ENCODE peak calls at places on chromosomes 13 and 19, in nine cellular contexts. P is body of pancreas, Q is heart right ventricle, J is epithelial cell of esophagus, C is hepatocyte, B is fibroblast of lung, Z is A673, N is endothelial cell of umbilical vein, G is mammary epithelial cell. W is an unnamed sample.

GRCh38 chr19:38653028-38653571 is 5.7 kb downstream of the ACTN4 start:
- DNase-seq in P (peak; percentile 81), Q (no peak), J (peak; percentile 59), C (peak; percentile 78), B (peak; percentile 57), Z (no peak), N (peak; percentile 58), G (peak; percentile 69), W (no peak)

GRCh38 chr19:13953021-13953531 is 767 bp downstream of the DCAF15 start:
- DNase-seq in P (no peak), Q (peak; percentile 45), J (peak; percentile 79), C (peak; percentile 59), B (peak; percentile 52), Z (peak; percentile 31), N (peak; percentile 15), G (peak; percentile 71), W (peak; percentile 31)

GRCh38 chr19:55624109-55625003 is at the start of gene ZNF784:
- DNase-seq in P (peak; percentile 93), Q (peak; percentile 93), J (peak; percentile 92), C (peak; percentile 99), B (peak; percentile 79), Z (peak; percentile 96), N (peak; percentile 92), G (peak; percentile 85), W (peak; percentile 86)

GRCh38 chr19:42108527-42109389 is 23.5 kb downstream of the POU2F2 start:
- DNase-seq in P (peak; percentile 88), Q (peak; percentile 72), J (peak; percentile 93), C (peak; percentile 90), B (peak; percentile 79), Z (peak; percentile 88), N (peak; percentile 90), G (peak; percentile 68), W (peak; percentile 87)

GRCh38 chr13:60433505-60433904 is 36.5 kb downstream of the TDRD3 start:
- DNase-seq in P (peak; percentile 4), Q (no peak), J (no peak), C (no peak), B (no peak), Z (no peak), N (peak; percentile 39), G (no peak), W (no peak)

GRCh38 chr19:56831279-56831678 is 9.2 kb downstream of the PEG3 start:
- DNase-seq in P (no peak), Q (no peak), J (no peak), C (no peak), B (no peak), Z (no peak), N (no peak), G (no peak), W (no peak)

GRCh38 chr19:28466107-28467045 is 746.6 kb downstream of the UQCRFS1 start:
- DNase-seq in P (peak; percentile 77), Q (peak; percentile 58), J (peak; percentile 32), C (peak; percentile 78), B (peak; percentile 44), Z (peak; percentile 29), N (no peak), G (peak; percentile 35), W (peak; percentile 52)

GRCh38 chr13:67023088-67023893 is 206.8 kb downstream of the PCDH9 start:
- DNase-seq in P (peak; percentile 6), Q (no peak), J (peak; percentile 65), C (no peak), B (peak; percentile 98), Z (no peak), N (peak; percentile 31), G (peak; percentile 77), W (peak; percentile 4)

GRCh38 chr13:25967144-25967543 is 84.7 kb downstream of the SHISA2 start:
- DNase-seq in P (no peak), Q (no peak), J (no peak), C (no peak), B (no peak), Z (no peak), N (no peak), G (no peak), W (no peak)

GRCh38 chr19:44156475-44156874 is 8.4 kb upstream of the ZNF226 start:
- DNase-seq in P (no peak), Q (no peak), J (no peak), C (no peak), B (no peak), Z (no peak), N (no peak), G (no peak), W (no peak)

GRCh38 chr19:1904385-1905070 is 671 bp upstream of the ADAT3 start:
- DNase-seq in P (peak; percentile 90), Q (no peak), J (peak; percentile 98), C (peak; percentile 79), B (no peak), Z (peak; percentile 47), N (no peak), G (peak; percentile 34), W (peak; percentile 94)

GRCh38 chr19:8017808-8018207 is 12.4 kb upstream of the ELAVL1 start:
- DNase-seq in P (no peak), Q (no peak), J (no peak), C (no peak), B (no peak), Z (peak; percentile 39), N (no peak), G (no peak), W (peak; percentile 71)

GRCh38 chr19:38952395-38953165 is 21.8 kb downstream of the MRPS12 start:
- DNase-seq in P (peak; percentile 47), Q (no peak), J (peak; percentile 42), C (peak; percentile 56), B (no peak), Z (peak; percentile 70), N (no peak), G (no peak), W (peak; percentile 64)

GRCh38 chr19:17394891-17395415 is 957 bp upstream of the CCDC194 start:
- DNase-seq in P (peak; percentile 43), Q (peak; percentile 47), J (peak; percentile 67), C (no peak), B (peak; percentile 52), Z (peak; percentile 84), N (peak; percentile 55), G (peak; percentile 37), W (peak; percentile 84)

GRCh38 chr19:19335408-19336158 is 15.0 kb downstream of the MAU2 start:
- DNase-seq in P (peak; percentile 30), Q (no peak), J (peak; percentile 24), C (no peak), B (no peak), Z (no peak), N (no peak), G (no peak), W (no peak)

GRCh38 chr19:19336597-19336996 is 16.0 kb downstream of the MAU2 start:
- DNase-seq in P (no peak), Q (no peak), J (no peak), C (no peak), B (no peak), Z (no peak), N (no peak), G (no peak), W (no peak)

GRCh38 chr19:19334989-19335344 is 14.3 kb downstream of the MAU2 start:
- DNase-seq in P (no peak), Q (no peak), J (no peak), C (no peak), B (no peak), Z (no peak), N (no peak), G (no peak), W (no peak)

GRCh38 chr19:19337120-19337519 is 16.5 kb downstream of the MAU2 start:
- DNase-seq in P (no peak), Q (no peak), J (no peak), C (no peak), B (no peak), Z (no peak), N (no peak), G (no peak), W (no peak)

GRCh38 chr19:19334063-19334988 is 13.7 kb downstream of the MAU2 start:
- DNase-seq in P (no peak), Q (no peak), J (no peak), C (no peak), B (no peak), Z (no peak), N (no peak), G (no peak), W (no peak)
- H3K4me3 ChIP-seq in P (no peak overlapping the region), Q (no peak overlapping the region), J (no peak overlapping the region), C (no peak overlapping the region), B (no peak overlapping the region), Z (no peak overlapping the region), N (no peak overlapping the region), G (no peak overlapping the region), W (no peak overlapping the region)

GRCh38 chr19:53332484-53332883 is 1.1 kb upstream of the ZNF845 start:
- DNase-seq in P (no peak), Q (no peak), J (no peak), C (no peak), B (no peak), Z (no peak), N (no peak), G (no peak), W (no peak)
- H3K4me3 ChIP-seq in P (no peak overlapping the region), Q (peak overlapping the region; percentile 81), J (no peak overlapping the region), C (peak overlapping the region; percentile 35), B (no peak overlapping the region), Z (peak overlapping the region; percentile 95), N (no peak overlapping the region), G (no peak overlapping the region), W (no peak overlapping the region)

GRCh38 chr19:18439025-18439909 is 1.3 kb upstream of the ISYNA1 start:
- DNase-seq in P (peak; percentile 69), Q (no peak), J (peak; percentile 80), C (no peak), B (peak; percentile 57), Z (peak; percentile 78), N (no peak), G (no peak), W (no peak)

GRCh38 chr19:18439910-18440237 is 1.9 kb upstream of the ISYNA1 start:
- DNase-seq in P (no peak), Q (no peak), J (no peak), C (no peak), B (no peak), Z (no peak), N (no peak), G (no peak), W (no peak)

GRCh38 chr19:18437481-18438330 is at the start of gene ISYNA1:
- DNase-seq in P (peak; percentile 60), Q (peak; percentile 69), J (peak; percentile 41), C (peak; percentile 76), B (peak; percentile 58), Z (peak; percentile 67), N (peak; percentile 66), G (no peak), W (no peak)

GRCh38 chr19:18436651-18437478 is 1.1 kb downstream of the ISYNA1 start:
- DNase-seq in P (peak; percentile 83), Q (peak; percentile 91), J (peak; percentile 54), C (peak; percentile 92), B (peak; percentile 81), Z (peak; percentile 96), N (peak; percentile 86), G (no peak), W (peak; percentile 46)

GRCh38 chr19:18438331-18439024 is 545 bp upstream of the ISYNA1 start:
- DNase-seq in P (peak; percentile 72), Q (peak; percentile 68), J (peak; percentile 69), C (peak; percentile 75), B (no peak), Z (no peak), N (peak; percentile 24), G (peak; percentile 63), W (no peak)
- H3K4me3 ChIP-seq in P (no peak overlapping the region), Q (peak overlapping the region; percentile 81), J (peak overlapping the region; percentile 49), C (peak overlapping the region; percentile 74), B (no peak overlapping the region), Z (peak overlapping the region; percentile 66), N (no peak overlapping the region), G (peak overlapping the region; percentile 46), W (no peak overlapping the region)

DNA sequence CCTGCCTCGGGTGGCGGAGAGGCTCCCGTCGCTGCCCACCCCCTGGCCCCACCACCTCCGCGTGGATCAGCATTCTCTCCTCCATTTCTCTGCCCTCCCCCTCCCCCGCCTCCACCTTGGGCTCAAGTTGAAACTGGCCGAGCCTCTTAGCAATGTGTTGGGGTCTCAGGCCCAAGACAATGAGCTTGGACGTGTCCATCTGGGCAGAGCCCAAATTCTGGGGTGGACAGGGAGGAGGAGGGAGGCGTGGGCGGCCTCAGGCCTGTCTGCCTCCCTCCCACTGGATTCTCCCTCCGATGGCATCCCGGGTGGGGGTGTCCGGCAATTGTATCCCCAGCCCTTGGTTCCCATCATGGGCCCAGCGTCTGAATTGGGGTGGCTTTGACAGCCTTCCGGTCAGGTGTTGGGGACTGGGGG is 1.2 kb downstream of the CELF5 start:
- DNase-seq in P (no peak), Q (no peak), J (no peak), C (no peak), B (no peak), Z (no peak), N (no peak), G (no peak), W (no peak)
- H3K4me3 ChIP-seq in P (no peak overlapping the region), Q (no peak overlapping the region), J (no peak overlapping the region), C (no peak overlapping the region), B (no peak overlapping the region), Z (peak overlapping the region; percentile 29), N (no peak overlapping the region), G (no peak overlapping the region), W (no peak overlapping the region)